ENCODE peak calls at places on chromosomes 11 and 22, in nine cellular contexts. Y, E, N, W, G, S, B, O and K are unnamed samples. For H3K4me1, the result is how much of the 10 kb centered on the place peaks cover.

GRCh38 chr22:33400891-33401290 is 342.7 kb upstream of the SYN3 start:
- DNase-seq in Y (no peak), E (no peak), N (no peak), W (no peak), G (no peak), S (no peak), B (no peak), O (no peak), K (no peak)

GRCh38 chr22:43183496-43184263 is 3.3 kb downstream of the TTLL12 start:
- DNase-seq in Y (no peak), E (no peak), N (no peak), W (peak), G (no peak), S (no peak), B (no peak), O (peak), K (peak)

GRCh38 chr11:65279713-65280459 is 18.1 kb downstream of the POLA2 start:
- DNase-seq in Y (no peak), E (no peak), N (peak), W (peak), G (no peak), S (peak), B (no peak), O (peak), K (peak)

GRCh38 chr11:73359341-73359740 is 16.9 kb upstream of the RELT start:
- DNase-seq in Y (no peak), E (no peak), N (peak), W (no peak), G (no peak), S (peak), B (no peak), O (peak), K (peak)

GRCh38 chr11:69375316-69376154 is 81.6 kb downstream of the MYEOV start:
- DNase-seq in Y (no peak), E (no peak), N (peak), W (no peak), G (peak), S (peak), B (peak), O (no peak), K (no peak)

GRCh38 chr22:42856179-42856864 is 751 bp downstream of the ARFGAP3 start:
- DNase-seq in Y (no peak), E (peak), N (peak), W (peak), G (peak), S (peak), B (peak), O (peak), K (peak)

GRCh38 chr11:64164392-64165312 is 1.3 kb downstream of the MACROD1 start:
- DNase-seq in Y (peak), E (no peak), N (peak), W (no peak), G (peak), S (peak), B (peak), O (no peak), K (peak)

GRCh38 chr11:13119928-13120520 is 110.9 kb downstream of the RASSF10 start:
- DNase-seq in Y (no peak), E (no peak), N (no peak), W (no peak), G (no peak), S (no peak), B (no peak), O (no peak), K (peak)

GRCh38 chr11:1179641-1180040 is 21.9 kb downstream of the MUC5AC start:
- DNase-seq in Y (no peak), E (peak), N (peak), W (no peak), G (no peak), S (no peak), B (peak), O (no peak), K (no peak)

GRCh38 chr22:44802956-44803355 is 50.6 kb downstream of the ARHGAP8 start:
- DNase-seq in Y (no peak), E (no peak), N (no peak), W (no peak), G (no peak), S (no peak), B (no peak), O (no peak), K (no peak)

GRCh38 chr11:98069861-98070260 is 950.9 kb upstream of the CNTN5 start:
- DNase-seq in Y (no peak), E (no peak), N (no peak), W (no peak), G (no peak), S (no peak), B (no peak), O (no peak), K (no peak)

GRCh38 chr11:69656536-69657455 is 15.8 kb downstream of the CCND1 start:
- DNase-seq in Y (peak), E (peak), N (peak), W (no peak), G (no peak), S (no peak), B (peak), O (peak), K (peak)

GRCh38 chr22:20771918-20772625 is 1.8 kb upstream of the SERPIND1 start:
- DNase-seq in Y (no peak), E (no peak), N (no peak), W (no peak), G (no peak), S (no peak), B (peak), O (no peak), K (no peak)

GRCh38 chr11:7020183-7020917 is at the start of the genes NLRP14 and ZNF214:
- DNase-seq in Y (peak), E (peak), N (peak), W (peak), G (peak), S (peak), B (peak), O (peak), K (peak)

GRCh38 chr11:61833478-61833877 is 5.4 kb downstream of the FADS2 start:
- DNase-seq in Y (no peak), E (no peak), N (no peak), W (no peak), G (no peak), S (no peak), B (no peak), O (no peak), K (no peak)

GRCh38 chr11:66438009-66438503 is 592 bp downstream of the MRPL11 start:
- DNase-seq in Y (no peak), E (no peak), N (no peak), W (no peak), G (no peak), S (no peak), B (no peak), O (no peak), K (no peak)

GRCh38 chr22:44026630-44027511 is 2.8 kb downstream of the PARVB start:
- DNase-seq in Y (no peak), E (peak), N (peak), W (peak), G (peak), S (peak), B (peak), O (peak), K (peak)

GRCh38 chr11:117144477-117145392 is 648 bp downstream of the PAFAH1B2 start:
- DNase-seq in Y (no peak), E (peak), N (peak), W (peak), G (peak), S (peak), B (peak), O (peak), K (peak)

GRCh38 chr11:112795142-112795815 is 165.9 kb upstream of the NCAM1 start:
- DNase-seq in Y (peak), E (no peak), N (peak), W (peak), G (peak), S (no peak), B (no peak), O (peak), K (peak)

GRCh38 chr22:38187413-38188212 is 6.0 kb upstream of the PLA2G6 start:
- DNase-seq in Y (no peak), E (no peak), N (no peak), W (no peak), G (no peak), S (no peak), B (no peak), O (peak), K (no peak)

GRCh38 chr11:134414772-134415765 is 3.0 kb upstream of the B3GAT1 start:
- DNase-seq in Y (no peak), E (no peak), N (no peak), W (no peak), G (no peak), S (no peak), B (no peak), O (no peak), K (no peak)

GRCh38 chr11:44729065-44729464 is 2.3 kb downstream of the TSPAN18 start:
- DNase-seq in Y (no peak), E (no peak), N (no peak), W (no peak), G (no peak), S (no peak), B (no peak), O (no peak), K (no peak)
- H3K4me1 ChIP-seq in Y (under half), E (under half), N (under half), W (under half), G (under half), S (half or more), B (under half), O (under half), K (under half)

DNA sequence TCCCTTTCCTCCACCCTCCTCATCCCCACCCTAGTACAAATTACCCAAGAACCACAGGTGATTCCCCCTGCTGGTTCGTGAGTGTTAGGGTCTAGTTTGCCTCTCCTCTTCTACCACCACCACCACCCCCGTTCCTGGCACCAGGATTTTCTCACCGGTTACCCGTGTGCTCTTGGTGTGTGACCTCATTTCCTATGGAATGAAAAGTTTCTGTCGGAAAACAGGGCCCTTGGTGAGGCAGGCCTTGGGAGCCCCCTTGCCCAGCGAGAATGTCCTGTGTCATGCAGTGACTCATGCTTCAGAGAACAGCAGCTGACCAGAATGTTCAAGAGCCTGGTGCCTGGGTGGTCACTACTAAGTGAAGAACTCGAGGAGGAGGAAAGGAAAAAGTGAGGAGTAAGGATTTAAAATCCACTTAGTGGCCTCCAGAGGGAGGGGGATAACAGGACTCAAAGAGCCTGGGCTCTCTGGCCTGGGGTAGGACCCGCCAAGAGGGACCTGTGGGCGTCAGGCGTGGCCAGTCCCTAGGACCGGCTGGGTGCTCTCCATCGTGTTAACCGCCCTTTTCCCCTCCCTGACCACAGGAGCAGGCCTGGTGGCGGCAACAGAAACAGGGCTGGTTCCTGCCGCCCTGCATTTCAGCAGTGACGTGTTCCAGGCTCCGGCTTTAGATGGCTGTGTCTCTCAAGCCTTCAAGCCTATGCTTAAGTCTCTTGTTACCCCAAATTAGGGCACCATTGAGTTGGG is 30.2 kb downstream of the C22orf31 start:
- DNase-seq in Y (peak), E (peak), N (peak), W (peak), G (peak), S (peak), B (peak), O (peak), K (peak)
- H3K4me1 ChIP-seq in Y (under half), E (half or more), N (under half), W (under half), G (under half), S (under half), B (under half), O (under half), K (under half)

GRCh38 chr22:46008291-46008690 is 31.3 kb upstream of the WNT7B start:
- DNase-seq in Y (no peak), E (no peak), N (no peak), W (peak), G (no peak), S (no peak), B (peak), O (no peak), K (peak)

GRCh38 chr22:46010177-46010867 is 33.4 kb upstream of the WNT7B start:
- DNase-seq in Y (no peak), E (peak), N (no peak), W (peak), G (no peak), S (no peak), B (peak), O (peak), K (peak)

GRCh38 chr22:46010951-46011626 is 34.1 kb upstream of the WNT7B start:
- DNase-seq in Y (no peak), E (peak), N (peak), W (no peak), G (no peak), S (peak), B (peak), O (no peak), K (no peak)

GRCh38 chr22:46008836-46009596 is 32.1 kb upstream of the WNT7B start:
- DNase-seq in Y (no peak), E (peak), N (no peak), W (no peak), G (no peak), S (no peak), B (peak), O (no peak), K (no peak)

DNA sequence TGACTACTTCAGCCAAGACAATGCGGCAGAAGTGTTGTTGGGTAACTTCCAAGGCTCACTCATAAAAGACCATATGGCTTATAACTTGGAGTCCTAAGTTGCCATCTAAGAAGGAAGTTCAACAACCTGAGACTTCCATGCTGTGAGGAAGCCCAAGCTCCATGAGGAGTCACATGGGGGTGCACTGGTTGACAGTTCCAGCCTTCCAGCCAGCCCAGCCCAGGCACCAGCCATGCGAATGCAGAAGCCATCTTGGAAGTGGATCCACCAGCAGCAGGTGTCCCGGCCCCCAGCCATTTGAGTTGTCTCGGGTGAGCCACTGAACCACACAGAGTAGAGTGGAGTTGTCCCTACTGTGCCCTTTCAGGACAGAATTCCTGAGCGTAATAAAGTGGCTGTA is 32.8 kb upstream of the WNT7B start:
- DNase-seq in Y (no peak), E (peak), N (no peak), W (no peak), G (no peak), S (no peak), B (peak), O (no peak), K (no peak)
- H3K4me1 ChIP-seq in Y (under half), E (under half), N (under half), W (under half), G (under half), S (under half), B (under half), O (under half), K (under half)

DNA sequence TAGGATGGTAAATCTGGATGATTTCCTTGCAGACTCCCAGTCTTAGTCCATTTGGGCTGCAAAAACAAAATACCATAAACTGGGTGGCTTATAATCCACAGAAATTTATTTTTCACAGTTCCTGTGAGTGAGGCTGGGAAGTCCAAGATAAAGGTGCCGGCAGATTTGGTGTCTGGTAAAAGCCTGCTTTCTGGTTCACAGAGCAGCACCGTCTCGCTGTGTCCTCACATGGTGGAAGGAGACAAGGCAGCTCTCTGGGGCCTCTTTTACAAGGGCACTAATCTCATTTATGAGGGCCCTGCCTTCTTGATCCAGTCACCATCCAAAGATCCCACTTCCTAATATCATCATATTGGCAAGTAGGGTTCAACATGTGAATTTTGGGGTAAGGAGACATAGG is 8.9 kb downstream of the USP47 start:
- DNase-seq in Y (no peak), E (no peak), N (no peak), W (no peak), G (no peak), S (no peak), B (no peak), O (no peak), K (no peak)
- H3K4me1 ChIP-seq in Y (under half), E (half or more), N (half or more), W (under half), G (under half), S (half or more), B (under half), O (under half), K (under half)

GRCh38 chr11:46051102-46051501 is 70.2 kb downstream of the PHF21A start:
- DNase-seq in Y (no peak), E (no peak), N (no peak), W (no peak), G (no peak), S (no peak), B (no peak), O (no peak), K (no peak)
- H3K4me1 ChIP-seq in Y (under half), E (under half), N (under half), W (under half), G (under half), S (under half), B (under half), O (under half), K (under half)

DNA sequence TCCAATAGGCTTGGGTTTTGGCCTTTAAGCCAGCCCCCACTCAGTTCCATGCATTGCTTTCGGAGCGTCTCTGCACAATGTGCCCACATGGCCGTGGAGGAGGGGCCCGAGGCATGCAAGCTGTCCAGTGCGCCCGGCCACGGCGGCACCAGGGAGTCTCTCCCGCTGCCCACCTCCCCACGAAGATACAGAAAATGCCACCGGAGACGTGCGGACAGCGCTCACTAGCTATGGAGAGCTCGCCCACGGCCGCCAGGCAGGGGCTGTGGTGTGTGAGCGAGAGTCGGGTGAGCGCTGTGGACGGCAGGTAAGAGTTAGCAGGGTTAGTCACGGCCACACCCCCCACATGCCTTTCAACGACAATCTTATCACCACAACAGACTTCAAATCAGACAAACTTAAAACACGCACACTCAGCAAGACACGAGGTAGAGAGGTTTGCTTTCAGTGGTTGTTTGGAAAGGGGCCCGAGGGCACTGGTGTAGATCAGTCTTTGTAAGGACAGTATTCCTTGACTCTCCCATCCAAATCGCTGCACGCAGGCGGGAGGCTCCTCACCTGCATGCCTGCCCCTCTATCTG is 18.7 kb upstream of the BID start:
- DNase-seq in Y (no peak), E (no peak), N (no peak), W (no peak), G (no peak), S (no peak), B (no peak), O (no peak), K (no peak)
- H3K4me1 ChIP-seq in Y (under half), E (under half), N (under half), W (under half), G (under half), S (under half), B (under half), O (under half), K (under half)

DNA sequence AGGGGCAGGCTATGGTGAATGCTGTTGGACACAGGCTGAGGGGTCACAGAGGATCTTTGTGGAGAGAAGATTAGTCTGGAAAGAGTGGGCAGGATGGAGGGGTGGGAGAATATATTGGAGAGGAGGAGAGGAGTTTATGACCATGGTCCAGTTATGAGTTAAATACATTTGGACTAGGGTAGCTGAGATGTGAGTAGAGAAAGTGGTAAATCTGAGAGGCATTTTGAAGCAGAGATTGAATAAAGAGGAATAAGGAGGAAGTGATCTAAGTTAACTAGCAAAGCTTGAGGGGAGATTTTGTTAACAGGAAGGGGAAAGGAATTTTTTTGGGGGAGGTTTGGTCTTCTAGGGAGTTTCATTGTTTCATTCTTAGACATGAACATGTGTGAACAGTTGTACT is 43.2 kb upstream of the EED start:
- DNase-seq in Y (no peak), E (no peak), N (no peak), W (no peak), G (no peak), S (no peak), B (no peak), O (no peak), K (no peak)
- H3K4me1 ChIP-seq in Y (under half), E (under half), N (under half), W (under half), G (under half), S (under half), B (under half), O (under half), K (under half)

GRCh38 chr11:67582026-67582425 is 1.6 kb upstream of the GSTP1 start:
- DNase-seq in Y (no peak), E (no peak), N (no peak), W (no peak), G (no peak), S (no peak), B (no peak), O (no peak), K (no peak)
- H3K4me1 ChIP-seq in Y (under half), E (under half), N (under half), W (under half), G (under half), S (under half), B (under half), O (under half), K (under half)

GRCh38 chr11:96259053-96259837 is 83.8 kb downstream of the MAML2 start:
- DNase-seq in Y (no peak), E (no peak), N (no peak), W (peak), G (no peak), S (no peak), B (no peak), O (peak), K (peak)
- H3K4me1 ChIP-seq in Y (under half), E (half or more), N (under half), W (under half), G (under half), S (half or more), B (under half), O (under half), K (half or more)

GRCh38 chr11:36115378-36115801 is 171.5 kb downstream of the LDLRAD3 start:
- DNase-seq in Y (no peak), E (no peak), N (no peak), W (no peak), G (no peak), S (no peak), B (no peak), O (no peak), K (no peak)
- H3K4me1 ChIP-seq in Y (under half), E (under half), N (under half), W (under half), G (under half), S (under half), B (under half), O (under half), K (under half)